ENCODE peak calls at places on chromosomes 1 and 21, in eight cellular contexts. T is uterus, K is heart left ventricle, Z is IMR-90, S is stomach, F is transverse colon, G is tibial nerve, R is A549. A is an unnamed sample. For H3K4me1, the result is how much of the 10 kb centered on the place peaks cover.

GRCh38 chr1:33433509-33434362 is 2.8 kb upstream of the PHC2 start:
- DNase-seq in T (peak), K (peak), Z (peak), S (no peak), F (peak), G (no peak), R (peak), A (peak)

GRCh38 chr1:155984341-155984740 is 6.0 kb upstream of the ARHGEF2 start:
- DNase-seq in T (no peak), K (no peak), Z (no peak), S (no peak), F (no peak), G (no peak), R (no peak), A (no peak)

GRCh38 chr1:224253721-224254120 is 70.7 kb downstream of the DEGS1 start:
- DNase-seq in T (no peak), K (no peak), Z (peak), S (no peak), F (no peak), G (no peak), R (no peak), A (no peak)

GRCh38 chr1:43199093-43199726 is 27.1 kb downstream of the CFAP57 start:
- DNase-seq in T (no peak), K (no peak), Z (no peak), S (no peak), F (no peak), G (no peak), R (no peak), A (no peak)

GRCh38 chr1:17696417-17697301 is 58.5 kb upstream of the ACTL8 start:
- DNase-seq in T (peak), K (peak), Z (peak), S (no peak), F (no peak), G (no peak), R (peak), A (peak)

GRCh38 chr1:51941528-51941927 is 49.0 kb downstream of the RAB3B start:
- DNase-seq in T (no peak), K (no peak), Z (peak), S (no peak), F (no peak), G (no peak), R (peak), A (no peak)

GRCh38 chr1:39590546-39590945 is 14.0 kb upstream of the PABPC4 start:
- DNase-seq in T (no peak), K (no peak), Z (peak), S (no peak), F (no peak), G (no peak), R (no peak), A (no peak)

GRCh38 chr1:226603030-226603960 is 54.7 kb downstream of the STUM start:
- DNase-seq in T (peak), K (peak), Z (peak), S (peak), F (peak), G (peak), R (no peak), A (peak)

GRCh38 chr1:8015036-8015808 is 10.9 kb downstream of the ERRFI1 start:
- DNase-seq in T (peak), K (peak), Z (peak), S (no peak), F (peak), G (no peak), R (peak), A (peak)

GRCh38 chr1:205531191-205532025 is 26.9 kb downstream of the CDK18 start:
- DNase-seq in T (no peak), K (no peak), Z (no peak), S (no peak), F (no peak), G (no peak), R (no peak), A (no peak)

GRCh38 chr1:26524181-26524580 is 5.4 kb upstream of the RPS6KA1 start:
- DNase-seq in T (no peak), K (no peak), Z (no peak), S (no peak), F (no peak), G (no peak), R (no peak), A (no peak)

GRCh38 chr1:52055066-52055853 is at the start of gene TXNDC12:
- DNase-seq in T (peak), K (peak), Z (peak), S (peak), F (peak), G (peak), R (peak), A (peak)

GRCh38 chr1:33925586-33925985 is 61.7 kb downstream of the HMGB4 start:
- DNase-seq in T (no peak), K (no peak), Z (no peak), S (no peak), F (no peak), G (no peak), R (no peak), A (no peak)

GRCh38 chr1:200311256-200311655 is 98.6 kb downstream of the ZNF281 start:
- DNase-seq in T (no peak), K (no peak), Z (peak), S (no peak), F (no peak), G (no peak), R (no peak), A (no peak)

GRCh38 chr1:192776206-192776605 is 32.6 kb upstream of the RGS2 start:
- DNase-seq in T (no peak), K (no peak), Z (no peak), S (no peak), F (no peak), G (no peak), R (no peak), A (no peak)

GRCh38 chr1:20100632-20101355 is 18.5 kb downstream of the PLA2G2D start:
- DNase-seq in T (peak), K (peak), Z (peak), S (peak), F (peak), G (no peak), R (peak), A (peak)

GRCh38 chr21:44901391-44902074 is 19.2 kb downstream of the ITGB2 start:
- DNase-seq in T (no peak), K (no peak), Z (no peak), S (no peak), F (no peak), G (no peak), R (no peak), A (no peak)

GRCh38 chr1:165524639-165525038 is 19.2 kb upstream of the LRRC52 start:
- DNase-seq in T (no peak), K (no peak), Z (no peak), S (no peak), F (no peak), G (no peak), R (no peak), A (no peak)

GRCh38 chr1:194366705-194367104 is 1180.3 kb upstream of the B3GALT2 start:
- DNase-seq in T (no peak), K (no peak), Z (peak), S (no peak), F (no peak), G (no peak), R (no peak), A (no peak)

GRCh38 chr1:21783679-21784603 is 992 bp upstream of the USP48 start:
- DNase-seq in T (peak), K (no peak), Z (peak), S (peak), F (peak), G (no peak), R (peak), A (peak)

GRCh38 chr1:12204140-12204539 is 25.7 kb upstream of the VPS13D start:
- DNase-seq in T (no peak), K (no peak), Z (no peak), S (no peak), F (no peak), G (no peak), R (no peak), A (no peak)

GRCh38 chr1:245172026-245172425 is 17.2 kb downstream of the KIF26B start:
- DNase-seq in T (no peak), K (no peak), Z (no peak), S (no peak), F (no peak), G (no peak), R (no peak), A (no peak)

GRCh38 chr1:205575294-205575885 is 56.4 kb downstream of the ELK4 start:
- DNase-seq in T (no peak), K (no peak), Z (no peak), S (peak), F (peak), G (no peak), R (no peak), A (no peak)

GRCh38 chr21:21200103-21200938 is 202.1 kb downstream of the NCAM2 start:
- DNase-seq in T (peak), K (peak), Z (peak), S (no peak), F (peak), G (peak), R (peak), A (peak)

GRCh38 chr1:229557214-229557850 is 1.2 kb downstream of the ABCB10 start:
- DNase-seq in T (no peak), K (no peak), Z (peak), S (no peak), F (no peak), G (no peak), R (no peak), A (no peak)

GRCh38 chr1:185721553-185721952 is 12.6 kb upstream of the HMCN1 start:
- DNase-seq in T (no peak), K (no peak), Z (no peak), S (no peak), F (no peak), G (no peak), R (no peak), A (no peak)

GRCh38 chr1:221708076-221708571 is 33.8 kb downstream of the DUSP10 start:
- DNase-seq in T (no peak), K (no peak), Z (no peak), S (no peak), F (no peak), G (no peak), R (no peak), A (no peak)

GRCh38 chr1:178093150-178093957 is 550 bp upstream of the RASAL2 start:
- DNase-seq in T (peak), K (peak), Z (peak), S (peak), F (peak), G (peak), R (peak), A (peak)

GRCh38 chr1:178094752-178095645 is 1.1 kb downstream of the RASAL2 start:
- DNase-seq in T (no peak), K (no peak), Z (no peak), S (no peak), F (no peak), G (no peak), R (no peak), A (no peak)

GRCh38 chr1:178091986-178092745 is 1.7 kb upstream of the RASAL2 start:
- DNase-seq in T (no peak), K (no peak), Z (peak), S (no peak), F (no peak), G (no peak), R (no peak), A (no peak)

GRCh38 chr1:178096421-178096820 is 2.5 kb downstream of the RASAL2 start:
- DNase-seq in T (no peak), K (no peak), Z (peak), S (no peak), F (no peak), G (no peak), R (no peak), A (no peak)

GRCh38 chr1:178093958-178094751 is at the start of gene RASAL2:
- DNase-seq in T (peak), K (peak), Z (peak), S (peak), F (peak), G (peak), R (peak), A (peak)
- TF ChIP-seq POLR2A in T (no peak), K (peak), Z (peak), S (no peak), F (peak), G (no peak), R (no peak), A (no peak)

GRCh38 chr1:169109561-169110134 is 3.2 kb downstream of the ATP1B1 start:
- DNase-seq in T (peak), K (peak), Z (peak), S (peak), F (peak), G (no peak), R (peak), A (peak)
- H3K4me1 ChIP-seq in T (under half), K (half or more), Z (under half), S (half or more), F (under half), G (half or more), R (under half), A (half or more)

DNA sequence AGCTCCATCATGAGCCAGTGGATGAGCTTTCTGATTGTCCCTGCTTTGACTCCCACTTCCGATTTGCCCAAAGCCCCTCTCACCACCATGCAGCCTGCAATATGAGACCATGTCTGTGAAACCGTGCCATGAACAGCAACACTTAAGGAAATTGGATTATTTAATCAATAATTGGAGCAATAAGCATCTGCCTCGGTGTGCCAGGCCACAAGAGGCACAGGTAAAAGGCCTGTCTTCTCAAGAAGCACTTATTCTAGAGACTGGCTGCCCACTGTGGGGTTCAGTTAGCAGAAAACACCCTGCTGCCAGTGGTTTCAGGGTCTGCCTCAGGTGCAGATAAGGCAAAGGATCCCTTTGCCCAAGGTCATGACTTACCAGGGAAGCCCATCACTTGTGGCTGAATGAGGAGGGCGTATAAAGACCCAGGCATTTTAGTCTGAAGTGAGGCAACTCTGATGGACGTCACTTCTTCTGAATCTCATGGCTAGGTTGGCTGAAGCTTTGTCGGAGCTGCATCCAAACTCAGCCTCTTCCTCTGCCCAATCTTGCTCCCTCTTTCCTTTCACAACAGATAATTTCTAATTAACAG is 7.1 kb upstream of the CHI3L2 start:
- DNase-seq in T (no peak), K (no peak), Z (no peak), S (no peak), F (no peak), G (no peak), R (no peak), A (no peak)
- H3K27ac ChIP-seq in T (no peak), K (no peak), Z (no peak), S (no peak), F (peak), G (no peak), R (no peak), A (no peak)

GRCh38 chr1:40978886-40979240 is 633 bp upstream of the CTPS1 start:
- DNase-seq in T (peak), K (no peak), Z (no peak), S (no peak), F (no peak), G (no peak), R (no peak), A (no peak)

GRCh38 chr1:40980068-40980452 is 564 bp downstream of the CTPS1 start:
- DNase-seq in T (no peak), K (no peak), Z (no peak), S (no peak), F (no peak), G (no peak), R (no peak), A (no peak)

GRCh38 chr1:40980453-40981121 is 1.1 kb downstream of the CTPS1 start:
- DNase-seq in T (peak), K (peak), Z (peak), S (peak), F (peak), G (no peak), R (peak), A (no peak)

GRCh38 chr1:40977721-40978120 is 1.8 kb upstream of the CTPS1 start:
- DNase-seq in T (no peak), K (no peak), Z (no peak), S (no peak), F (no peak), G (no peak), R (peak), A (no peak)

DNA sequence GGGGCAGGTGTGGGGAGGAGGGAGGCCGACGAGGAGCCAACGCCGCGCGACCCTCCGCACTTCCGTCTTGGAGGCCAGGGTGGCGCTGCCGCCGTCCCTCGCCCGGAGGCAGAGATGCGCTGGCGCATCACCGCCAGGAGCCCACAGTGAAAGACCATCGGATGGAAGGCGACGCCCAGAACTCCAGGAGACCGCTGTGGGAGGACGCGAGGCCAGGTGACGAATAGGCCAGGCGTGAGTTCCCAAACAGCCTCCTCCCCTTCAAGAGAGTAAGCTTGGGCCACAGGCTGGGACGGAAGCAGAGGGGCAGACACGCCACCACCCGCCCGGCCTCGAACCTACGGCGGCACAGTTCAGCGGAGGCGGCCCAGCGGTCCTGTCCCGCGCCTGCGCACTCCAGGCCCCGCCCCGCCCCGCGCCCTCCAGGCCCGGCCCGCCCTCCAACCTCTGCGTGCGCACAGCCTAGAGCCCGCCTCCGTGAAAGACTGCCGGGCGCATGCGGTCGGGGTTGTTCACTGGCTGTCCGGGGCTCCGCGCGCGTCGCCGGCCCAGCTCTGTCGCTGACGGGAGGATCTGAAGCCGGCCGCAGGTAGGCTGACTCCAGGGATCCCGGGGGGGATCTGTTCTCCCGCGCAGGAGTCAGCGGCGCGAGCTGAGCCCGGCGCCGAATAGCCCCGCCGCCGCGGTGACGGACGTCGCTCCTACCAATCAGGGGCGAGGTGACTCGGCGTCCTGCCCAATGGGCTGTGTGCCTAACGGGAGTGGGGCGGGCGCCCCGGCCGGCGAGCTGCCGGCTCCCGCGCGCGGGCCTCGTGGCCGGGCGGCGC is at the start of gene CTPS1:
- DNase-seq in T (peak), K (peak), Z (peak), S (peak), F (peak), G (peak), R (peak), A (peak)
- TF ChIP-seq POLR2A in T (peak), K (peak), Z (peak), S (no peak), F (peak), G (peak), R (peak), A (peak)

GRCh38 chr1:202563818-202564217 is 146.4 kb downstream of the SYT2 start:
- DNase-seq in T (no peak), K (no peak), Z (no peak), S (no peak), F (no peak), G (no peak), R (no peak), A (no peak)

GRCh38 chr1:202564958-202565497 is 145.2 kb downstream of the SYT2 start:
- DNase-seq in T (no peak), K (no peak), Z (no peak), S (no peak), F (no peak), G (no peak), R (no peak), A (no peak)

GRCh38 chr1:202568466-202569196 is 141.6 kb downstream of the SYT2 start:
- DNase-seq in T (no peak), K (no peak), Z (no peak), S (no peak), F (no peak), G (no peak), R (no peak), A (no peak)

GRCh38 chr1:202567747-202568146 is 142.5 kb downstream of the SYT2 start:
- DNase-seq in T (no peak), K (no peak), Z (no peak), S (no peak), F (no peak), G (no peak), R (no peak), A (no peak)

GRCh38 chr1:202565890-202566289 is 144.4 kb downstream of the SYT2 start:
- DNase-seq in T (no peak), K (no peak), Z (no peak), S (no peak), F (no peak), G (no peak), R (no peak), A (no peak)
- H3K4me1 ChIP-seq in T (under half), K (half or more), Z (under half), S (half or more), F (under half), G (half or more), R (under half), A (under half)

GRCh38 chr1:154586231-154586630 is 18.7 kb downstream of the CHRNB2 start:
- DNase-seq in T (no peak), K (no peak), Z (no peak), S (no peak), F (no peak), G (no peak), R (no peak), A (no peak)
- H3K27ac ChIP-seq in T (no peak), K (no peak), Z (no peak), S (no peak), F (no peak), G (no peak), R (no peak), A (no peak)

GRCh38 chr1:9537863-9538668 is 1.2 kb upstream of the SLC25A33 start:
- DNase-seq in T (no peak), K (no peak), Z (no peak), S (peak), F (peak), G (no peak), R (no peak), A (no peak)
- TF ChIP-seq POLR2A in T (no peak), K (no peak), Z (no peak), S (no peak), F (peak), G (no peak), R (no peak), A (no peak)

GRCh38 chr1:228090613-228091081 is 8.1 kb downstream of the ARF1 start:
- DNase-seq in T (peak), K (no peak), Z (peak), S (peak), F (peak), G (no peak), R (no peak), A (peak)
- H3K4me1 ChIP-seq in T (half or more), K (half or more), Z (under half), S (half or more), F (half or more), G (half or more), R (under half), A (half or more)